ENCODE peak calls at places on chromosome 18, in eight cellular contexts. One of them, this sample, is unnamed. For H3K4me1, the result is how much of the 10 kb centered on the place peaks cover.

GRCh38 chr18:5717241-5717640 is 173.4 kb upstream of the EPB41L3 start:
- DNase-seq in endothelial cell of umbilical vein: no peak
- DNase-seq in IMR-90: no peak
- DNase-seq in left ventricle myocardium inferior: no peak
- DNase-seq in PC-3: no peak
- DNase-seq in lower lobe of right lung: no peak
- DNase-seq in lung: no peak
- DNase-seq in mesenchymal stem cell: no peak
- DNase-seq in this sample: no peak

GRCh38 chr18:995641-996040 is 91.0 kb downstream of the ADCYAP1 start:
- DNase-seq in endothelial cell of umbilical vein: peak
- DNase-seq in IMR-90: peak
- DNase-seq in left ventricle myocardium inferior: no peak
- DNase-seq in PC-3: peak
- DNase-seq in lower lobe of right lung: no peak
- DNase-seq in lung: no peak
- DNase-seq in mesenchymal stem cell: peak
- DNase-seq in this sample: no peak

GRCh38 chr18:32358075-32358474 is 112.6 kb downstream of the GAREM1 start:
- DNase-seq in endothelial cell of umbilical vein: no peak
- DNase-seq in IMR-90: no peak
- DNase-seq in left ventricle myocardium inferior: no peak
- DNase-seq in PC-3: no peak
- DNase-seq in lower lobe of right lung: no peak
- DNase-seq in lung: no peak
- DNase-seq in mesenchymal stem cell: no peak
- DNase-seq in this sample: no peak

GRCh38 chr18:48732767-48733424 is 194.1 kb downstream of the CTIF start:
- DNase-seq in endothelial cell of umbilical vein: no peak
- DNase-seq in IMR-90: no peak
- DNase-seq in left ventricle myocardium inferior: no peak
- DNase-seq in PC-3: no peak
- DNase-seq in lower lobe of right lung: no peak
- DNase-seq in lung: no peak
- DNase-seq in mesenchymal stem cell: no peak
- DNase-seq in this sample: no peak

GRCh38 chr18:80154293-80154692 is 45.2 kb downstream of the ADNP2 start:
- DNase-seq in endothelial cell of umbilical vein: peak
- DNase-seq in IMR-90: peak
- DNase-seq in left ventricle myocardium inferior: no peak
- DNase-seq in PC-3: peak
- DNase-seq in lower lobe of right lung: no peak
- DNase-seq in lung: no peak
- DNase-seq in mesenchymal stem cell: peak
- DNase-seq in this sample: peak

GRCh38 chr18:46333371-46334199 is 229.4 kb downstream of the HAUS1 start:
- DNase-seq in endothelial cell of umbilical vein: no peak
- DNase-seq in IMR-90: no peak
- DNase-seq in left ventricle myocardium inferior: peak
- DNase-seq in PC-3: peak
- DNase-seq in lower lobe of right lung: no peak
- DNase-seq in lung: no peak
- DNase-seq in mesenchymal stem cell: peak
- DNase-seq in this sample: peak

GRCh38 chr18:10270160-10270571 is 184.3 kb upstream of the APCDD1 start:
- DNase-seq in endothelial cell of umbilical vein: peak
- DNase-seq in IMR-90: peak
- DNase-seq in left ventricle myocardium inferior: peak
- DNase-seq in PC-3: no peak
- DNase-seq in lower lobe of right lung: no peak
- DNase-seq in lung: no peak
- DNase-seq in mesenchymal stem cell: no peak
- DNase-seq in this sample: no peak

GRCh38 chr18:42048150-42048549 is 93.1 kb downstream of the PIK3C3 start:
- DNase-seq in endothelial cell of umbilical vein: peak
- DNase-seq in IMR-90: peak
- DNase-seq in left ventricle myocardium inferior: no peak
- DNase-seq in PC-3: peak
- DNase-seq in lower lobe of right lung: no peak
- DNase-seq in lung: no peak
- DNase-seq in mesenchymal stem cell: peak
- DNase-seq in this sample: peak

GRCh38 chr18:12990128-12990485 is 1.1 kb upstream of the CEP192 start:
- DNase-seq in endothelial cell of umbilical vein: no peak
- DNase-seq in IMR-90: no peak
- DNase-seq in left ventricle myocardium inferior: no peak
- DNase-seq in PC-3: no peak
- DNase-seq in lower lobe of right lung: no peak
- DNase-seq in lung: no peak
- DNase-seq in mesenchymal stem cell: peak
- DNase-seq in this sample: no peak

GRCh38 chr18:985301-985700 is 80.6 kb downstream of the ADCYAP1 start:
- DNase-seq in endothelial cell of umbilical vein: no peak
- DNase-seq in IMR-90: no peak
- DNase-seq in left ventricle myocardium inferior: peak
- DNase-seq in PC-3: no peak
- DNase-seq in lower lobe of right lung: no peak
- DNase-seq in lung: no peak
- DNase-seq in mesenchymal stem cell: no peak
- DNase-seq in this sample: no peak

GRCh38 chr18:43656547-43656946 is 379.3 kb upstream of the SYT4 start:
- DNase-seq in endothelial cell of umbilical vein: no peak
- DNase-seq in IMR-90: no peak
- DNase-seq in left ventricle myocardium inferior: no peak
- DNase-seq in PC-3: no peak
- DNase-seq in lower lobe of right lung: no peak
- DNase-seq in lung: no peak
- DNase-seq in mesenchymal stem cell: no peak
- DNase-seq in this sample: no peak

GRCh38 chr18:6729247-6730091 is at the start of gene ARHGAP28:
- DNase-seq in endothelial cell of umbilical vein: peak
- DNase-seq in IMR-90: peak
- DNase-seq in left ventricle myocardium inferior: peak
- DNase-seq in PC-3: peak
- DNase-seq in lower lobe of right lung: peak
- DNase-seq in lung: peak
- DNase-seq in mesenchymal stem cell: peak
- DNase-seq in this sample: peak

GRCh38 chr18:79677840-79678239 is 1.8 kb upstream of the CTDP1 start:
- DNase-seq in endothelial cell of umbilical vein: no peak
- DNase-seq in IMR-90: no peak
- DNase-seq in left ventricle myocardium inferior: no peak
- DNase-seq in PC-3: no peak
- DNase-seq in lower lobe of right lung: no peak
- DNase-seq in lung: no peak
- DNase-seq in mesenchymal stem cell: no peak
- DNase-seq in this sample: no peak

GRCh38 chr18:64333584-64333983 is 184.7 kb upstream of the LINC00305 start:
- DNase-seq in endothelial cell of umbilical vein: peak
- DNase-seq in IMR-90: no peak
- DNase-seq in left ventricle myocardium inferior: no peak
- DNase-seq in PC-3: no peak
- DNase-seq in lower lobe of right lung: no peak
- DNase-seq in lung: no peak
- DNase-seq in mesenchymal stem cell: no peak
- DNase-seq in this sample: peak

GRCh38 chr18:23115683-23116096 is 19.6 kb upstream of the CABLES1 start:
- DNase-seq in endothelial cell of umbilical vein: peak
- DNase-seq in IMR-90: peak
- DNase-seq in left ventricle myocardium inferior: no peak
- DNase-seq in PC-3: peak
- DNase-seq in lower lobe of right lung: no peak
- DNase-seq in lung: no peak
- DNase-seq in mesenchymal stem cell: peak
- DNase-seq in this sample: peak

GRCh38 chr18:39795350-39795749 is 2159.7 kb upstream of the PIK3C3 start:
- DNase-seq in endothelial cell of umbilical vein: no peak
- DNase-seq in IMR-90: no peak
- DNase-seq in left ventricle myocardium inferior: no peak
- DNase-seq in PC-3: no peak
- DNase-seq in lower lobe of right lung: no peak
- DNase-seq in lung: no peak
- DNase-seq in mesenchymal stem cell: no peak
- DNase-seq in this sample: no peak

GRCh38 chr18:57059366-57059765 is 87.5 kb upstream of the BOD1L2 start:
- DNase-seq in endothelial cell of umbilical vein: no peak
- DNase-seq in IMR-90: no peak
- DNase-seq in left ventricle myocardium inferior: no peak
- DNase-seq in PC-3: no peak
- DNase-seq in lower lobe of right lung: no peak
- DNase-seq in lung: no peak
- DNase-seq in mesenchymal stem cell: no peak
- DNase-seq in this sample: no peak

GRCh38 chr18:42339324-42339723 is 384.3 kb downstream of the PIK3C3 start:
- DNase-seq in endothelial cell of umbilical vein: no peak
- DNase-seq in IMR-90: no peak
- DNase-seq in left ventricle myocardium inferior: no peak
- DNase-seq in PC-3: no peak
- DNase-seq in lower lobe of right lung: no peak
- DNase-seq in lung: no peak
- DNase-seq in mesenchymal stem cell: no peak
- DNase-seq in this sample: peak

GRCh38 chr18:22563098-22563707 is 145.5 kb upstream of the CTAGE1 start:
- DNase-seq in endothelial cell of umbilical vein: peak
- DNase-seq in IMR-90: peak
- DNase-seq in left ventricle myocardium inferior: no peak
- DNase-seq in PC-3: peak
- DNase-seq in lower lobe of right lung: no peak
- DNase-seq in lung: no peak
- DNase-seq in mesenchymal stem cell: peak
- DNase-seq in this sample: peak

GRCh38 chr18:25350561-25351201 is 1.3 kb downstream of the ZNF521 start:
- DNase-seq in endothelial cell of umbilical vein: peak
- DNase-seq in IMR-90: peak
- DNase-seq in left ventricle myocardium inferior: peak
- DNase-seq in PC-3: no peak
- DNase-seq in lower lobe of right lung: peak
- DNase-seq in lung: no peak
- DNase-seq in mesenchymal stem cell: peak
- DNase-seq in this sample: peak

GRCh38 chr18:23629444-23629946 is 33.2 kb downstream of the ANKRD29 start:
- DNase-seq in endothelial cell of umbilical vein: no peak
- DNase-seq in IMR-90: no peak
- DNase-seq in left ventricle myocardium inferior: no peak
- DNase-seq in PC-3: peak
- DNase-seq in lower lobe of right lung: peak
- DNase-seq in lung: peak
- DNase-seq in mesenchymal stem cell: no peak
- DNase-seq in this sample: no peak

GRCh38 chr18:79629249-79629558 is 50.4 kb upstream of the CTDP1 start:
- DNase-seq in endothelial cell of umbilical vein: no peak
- DNase-seq in IMR-90: no peak
- DNase-seq in left ventricle myocardium inferior: no peak
- DNase-seq in PC-3: no peak
- DNase-seq in lower lobe of right lung: no peak
- DNase-seq in lung: no peak
- DNase-seq in mesenchymal stem cell: no peak
- DNase-seq in this sample: no peak

GRCh38 chr18:27413495-27414401 is 228.6 kb upstream of the CHST9 start:
- DNase-seq in endothelial cell of umbilical vein: no peak
- DNase-seq in IMR-90: no peak
- DNase-seq in left ventricle myocardium inferior: no peak
- DNase-seq in PC-3: peak
- DNase-seq in lower lobe of right lung: no peak
- DNase-seq in lung: no peak
- DNase-seq in mesenchymal stem cell: peak
- DNase-seq in this sample: peak

GRCh38 chr18:77091366-77091765 is 41.2 kb downstream of the MBP start:
- DNase-seq in endothelial cell of umbilical vein: no peak
- DNase-seq in IMR-90: no peak
- DNase-seq in left ventricle myocardium inferior: no peak
- DNase-seq in PC-3: no peak
- DNase-seq in lower lobe of right lung: no peak
- DNase-seq in lung: no peak
- DNase-seq in mesenchymal stem cell: no peak
- DNase-seq in this sample: no peak
- H3K4me1 ChIP-seq in endothelial cell of umbilical vein: under half
- H3K4me1 ChIP-seq in IMR-90: under half
- H3K4me1 ChIP-seq in left ventricle myocardium inferior: half or more
- H3K4me1 ChIP-seq in PC-3: under half
- H3K4me1 ChIP-seq in lower lobe of right lung: under half
- H3K4me1 ChIP-seq in lung: under half
- H3K4me1 ChIP-seq in mesenchymal stem cell: under half
- H3K4me1 ChIP-seq in this sample: under half

GRCh38 chr18:21262244-21262643 is 20.2 kb downstream of the GREB1L start:
- DNase-seq in endothelial cell of umbilical vein: no peak
- DNase-seq in IMR-90: no peak
- DNase-seq in left ventricle myocardium inferior: no peak
- DNase-seq in PC-3: no peak
- DNase-seq in lower lobe of right lung: no peak
- DNase-seq in lung: no peak
- DNase-seq in mesenchymal stem cell: no peak
- DNase-seq in this sample: no peak
- H3K4me1 ChIP-seq in endothelial cell of umbilical vein: under half
- H3K4me1 ChIP-seq in IMR-90: under half
- H3K4me1 ChIP-seq in left ventricle myocardium inferior: under half
- H3K4me1 ChIP-seq in PC-3: under half
- H3K4me1 ChIP-seq in lower lobe of right lung: under half
- H3K4me1 ChIP-seq in lung: under half
- H3K4me1 ChIP-seq in mesenchymal stem cell: under half
- H3K4me1 ChIP-seq in this sample: under half

DNA sequence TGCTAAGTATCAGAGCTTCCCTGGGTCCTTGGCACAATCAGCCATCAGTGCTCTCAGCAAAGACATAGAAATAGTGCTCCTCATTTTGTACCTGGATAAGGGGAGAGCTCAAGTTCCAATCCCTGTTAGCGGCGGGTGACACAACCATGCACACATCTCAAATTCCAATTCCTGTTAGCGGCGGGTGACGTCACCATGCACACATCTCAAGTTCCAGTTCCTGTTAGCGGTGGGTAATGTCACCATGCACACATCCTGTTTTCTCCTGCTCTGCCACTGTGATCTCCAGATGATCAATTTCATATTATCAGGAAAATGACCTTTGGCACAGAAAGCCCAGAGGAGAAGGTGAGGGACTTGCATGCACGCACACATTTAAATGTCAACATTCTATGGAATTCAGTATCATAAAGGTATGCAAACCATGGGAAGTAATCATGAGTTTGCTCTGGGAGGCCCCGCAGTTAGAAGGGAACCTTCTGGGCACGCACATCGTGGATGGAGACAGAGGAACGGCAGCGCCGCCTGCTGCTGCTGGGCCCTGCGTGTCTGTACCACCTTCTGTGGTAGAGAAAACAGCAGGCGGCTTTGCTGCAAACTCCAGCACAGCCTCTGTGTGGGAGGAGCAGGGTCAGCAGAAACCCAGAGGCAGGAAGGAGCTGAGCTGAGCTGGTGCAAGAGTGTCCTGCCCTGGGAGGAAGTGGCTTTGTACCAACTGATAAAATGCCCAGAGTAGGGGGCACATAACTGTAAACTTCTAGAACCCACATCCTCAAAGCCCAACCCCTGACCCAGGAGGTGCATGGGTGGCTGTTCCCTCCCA is 77.8 kb downstream of the MBP start:
- DNase-seq in endothelial cell of umbilical vein: peak
- DNase-seq in IMR-90: peak
- DNase-seq in left ventricle myocardium inferior: peak
- DNase-seq in PC-3: peak
- DNase-seq in lower lobe of right lung: peak
- DNase-seq in lung: peak
- DNase-seq in mesenchymal stem cell: peak
- DNase-seq in this sample: peak
- H3K4me1 ChIP-seq in endothelial cell of umbilical vein: under half
- H3K4me1 ChIP-seq in IMR-90: under half
- H3K4me1 ChIP-seq in left ventricle myocardium inferior: half or more
- H3K4me1 ChIP-seq in PC-3: under half
- H3K4me1 ChIP-seq in lower lobe of right lung: half or more
- H3K4me1 ChIP-seq in lung: under half
- H3K4me1 ChIP-seq in mesenchymal stem cell: under half
- H3K4me1 ChIP-seq in this sample: under half

GRCh38 chr18:55497825-55498403 is 90.1 kb downstream of the TCF4 start:
- DNase-seq in endothelial cell of umbilical vein: no peak
- DNase-seq in IMR-90: no peak
- DNase-seq in left ventricle myocardium inferior: no peak
- DNase-seq in PC-3: no peak
- DNase-seq in lower lobe of right lung: no peak
- DNase-seq in lung: no peak
- DNase-seq in mesenchymal stem cell: no peak
- DNase-seq in this sample: no peak
- H3K4me1 ChIP-seq in endothelial cell of umbilical vein: half or more
- H3K4me1 ChIP-seq in IMR-90: under half
- H3K4me1 ChIP-seq in left ventricle myocardium inferior: under half
- H3K4me1 ChIP-seq in PC-3: under half
- H3K4me1 ChIP-seq in lower lobe of right lung: under half
- H3K4me1 ChIP-seq in lung: under half
- H3K4me1 ChIP-seq in mesenchymal stem cell: under half
- H3K4me1 ChIP-seq in this sample: half or more